ENCODE peak calls at places on chromosomes 2 and 18, in seven cellular contexts. I is upper lobe of right lung, Y is HCT116, H is HFFc6, G is fibroblast of villous mesenchyme, N is cardiac muscle cell, D is foreskin fibroblast. K is an unnamed sample.
A peak's percentile ranks its signal among the peaks of the same experiment; 100 is the strongest.

GRCh38 chr2:23513245-23513880 is 128.4 kb downstream of the KLHL29 start:
- DNase-seq in I (no peak), Y (no peak), H (no peak), G (peak; percentile 49), N (no peak), D (no peak), K (no peak)

GRCh38 chr2:216710531-216711282 is 15.4 kb upstream of the IGFBP5 start:
- DNase-seq in I (no peak), Y (no peak), H (no peak), G (peak; percentile 33), N (no peak), D (no peak), K (no peak)

GRCh38 chr2:224890407-224890806 is 151.9 kb downstream of the DOCK10 start:
- DNase-seq in I (no peak), Y (no peak), H (no peak), G (no peak), N (no peak), D (no peak), K (no peak)

GRCh38 chr18:49275448-49275847 is 185.0 kb downstream of the DYM start:
- DNase-seq in I (no peak), Y (no peak), H (no peak), G (no peak), N (no peak), D (no peak), K (no peak)

GRCh38 chr2:3242747-3243369 is 134.8 kb downstream of the EIPR1 start:
- DNase-seq in I (no peak), Y (no peak), H (no peak), G (peak; percentile 49), N (peak; percentile 43), D (peak; percentile 20), K (no peak)

GRCh38 chr2:38830546-38831159 is 45.1 kb downstream of the DHX57 start:
- DNase-seq in I (no peak), Y (no peak), H (no peak), G (no peak), N (no peak), D (no peak), K (no peak)

GRCh38 chr2:135870571-135870970 is 5.7 kb downstream of the MCM6 start:
- DNase-seq in I (no peak), Y (no peak), H (no peak), G (no peak), N (no peak), D (no peak), K (no peak)

GRCh38 chr2:216131175-216131926 is 22.2 kb downstream of the XRCC5 start:
- DNase-seq in I (no peak), Y (no peak), H (no peak), G (peak; percentile 19), N (no peak), D (no peak), K (no peak)

GRCh38 chr2:72144746-72145657 is 2.7 kb downstream of the CYP26B1 start:
- DNase-seq in I (peak; percentile 71), Y (peak; percentile 58), H (no peak), G (no peak), N (peak; percentile 69), D (no peak), K (no peak)

GRCh38 chr2:5360081-5360480 is 332.1 kb upstream of the SOX11 start:
- DNase-seq in I (no peak), Y (no peak), H (no peak), G (no peak), N (no peak), D (no peak), K (no peak)

GRCh38 chr2:5367321-5367720 is 324.9 kb upstream of the SOX11 start:
- DNase-seq in I (no peak), Y (no peak), H (no peak), G (no peak), N (no peak), D (no peak), K (no peak)

GRCh38 chr2:5368263-5368662 is 323.9 kb upstream of the SOX11 start:
- DNase-seq in I (no peak), Y (no peak), H (no peak), G (no peak), N (no peak), D (no peak), K (no peak)

GRCh38 chr2:5364361-5364760 is 327.8 kb upstream of the SOX11 start:
- DNase-seq in I (no peak), Y (no peak), H (no peak), G (no peak), N (no peak), D (no peak), K (no peak)

GRCh38 chr2:5365871-5366461 is 326.2 kb upstream of the SOX11 start:
- DNase-seq in I (peak; percentile 86), Y (no peak), H (no peak), G (no peak), N (peak; percentile 1), D (no peak), K (peak; percentile 72)
- TF ChIP-seq CTCF in I (peak; percentile 82), Y (peak; percentile 40), H (peak; percentile 65), G (no peak), N (peak; percentile 7), D (no peak), K (peak; percentile 89)

GRCh38 chr18:47931707-47932103 is 1.2 kb upstream of the SMAD2 start:
- DNase-seq in I (peak; percentile 65), Y (no peak), H (no peak), G (peak; percentile 23), N (peak; percentile 41), D (peak; percentile 26), K (no peak)
- TF ChIP-seq CTCF in I (no peak), Y (no peak), H (no peak), G (no peak), N (peak; percentile 15), D (peak; percentile 2), K (peak; percentile 31)

DNA sequence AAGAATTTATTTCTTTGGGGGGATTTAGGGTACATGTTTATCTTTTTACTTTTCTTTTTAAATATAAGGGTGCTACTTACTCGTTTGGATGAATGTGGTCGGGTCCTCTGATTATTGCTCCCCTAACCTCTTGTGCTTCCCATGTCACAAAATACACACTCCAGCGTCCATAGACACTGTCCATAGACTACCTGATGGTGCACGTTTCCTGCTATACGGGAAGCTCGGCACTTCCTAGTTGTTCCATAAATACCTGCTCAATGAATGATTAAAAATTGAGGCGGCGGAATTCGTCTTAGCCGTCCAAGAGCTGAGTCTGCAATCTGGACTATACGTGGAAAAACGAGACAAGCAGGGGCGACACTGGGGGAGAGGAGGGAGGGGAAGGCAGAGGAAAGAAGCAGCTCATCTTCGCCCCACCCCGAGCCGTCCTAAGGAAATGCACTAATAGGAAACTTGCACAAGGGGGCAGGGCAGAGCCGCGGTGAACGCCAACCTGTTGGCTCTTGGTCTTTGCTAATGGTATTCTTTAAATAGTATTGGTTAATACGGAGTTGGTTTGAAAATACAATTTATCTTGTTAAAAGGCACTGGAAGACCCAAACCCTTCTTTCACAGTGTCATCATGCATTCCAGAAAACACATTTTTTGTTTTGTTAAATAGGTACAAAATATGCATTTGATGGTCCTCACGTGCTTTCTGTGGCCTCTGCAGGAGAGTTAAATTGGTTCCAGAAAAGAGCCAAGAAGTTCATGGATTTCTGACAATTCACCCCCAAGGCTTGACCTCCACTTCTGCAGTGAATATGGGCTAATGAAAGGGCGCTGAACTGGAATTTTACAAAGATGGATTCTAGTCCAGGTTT is 73.0 kb upstream of the KCTD1 start:
- DNase-seq in I (peak; percentile 76), Y (peak; percentile 23), H (no peak), G (peak; percentile 17), N (peak; percentile 56), D (peak; percentile 1), K (peak; percentile 21)
- TF ChIP-seq CTCF in I (peak; percentile 61), Y (peak; percentile 75), H (peak; percentile 64), G (peak; percentile 61), N (peak; percentile 74), D (peak; percentile 36), K (peak; percentile 70)

GRCh38 chr2:2234398-2234797 is 96.7 kb downstream of the MYT1L start:
- DNase-seq in I (no peak), Y (no peak), H (no peak), G (no peak), N (no peak), D (no peak), K (no peak)
- TF ChIP-seq CTCF in I (no peak), Y (no peak), H (no peak), G (no peak), N (no peak), D (no peak), K (no peak)

GRCh38 chr2:102310964-102311640 is at the start of gene IL1RL1:
- DNase-seq in I (no peak), Y (no peak), H (no peak), G (no peak), N (no peak), D (no peak), K (no peak)
- TF ChIP-seq CTCF in I (no peak), Y (no peak), H (no peak), G (no peak), N (no peak), D (no peak), K (no peak)

DNA sequence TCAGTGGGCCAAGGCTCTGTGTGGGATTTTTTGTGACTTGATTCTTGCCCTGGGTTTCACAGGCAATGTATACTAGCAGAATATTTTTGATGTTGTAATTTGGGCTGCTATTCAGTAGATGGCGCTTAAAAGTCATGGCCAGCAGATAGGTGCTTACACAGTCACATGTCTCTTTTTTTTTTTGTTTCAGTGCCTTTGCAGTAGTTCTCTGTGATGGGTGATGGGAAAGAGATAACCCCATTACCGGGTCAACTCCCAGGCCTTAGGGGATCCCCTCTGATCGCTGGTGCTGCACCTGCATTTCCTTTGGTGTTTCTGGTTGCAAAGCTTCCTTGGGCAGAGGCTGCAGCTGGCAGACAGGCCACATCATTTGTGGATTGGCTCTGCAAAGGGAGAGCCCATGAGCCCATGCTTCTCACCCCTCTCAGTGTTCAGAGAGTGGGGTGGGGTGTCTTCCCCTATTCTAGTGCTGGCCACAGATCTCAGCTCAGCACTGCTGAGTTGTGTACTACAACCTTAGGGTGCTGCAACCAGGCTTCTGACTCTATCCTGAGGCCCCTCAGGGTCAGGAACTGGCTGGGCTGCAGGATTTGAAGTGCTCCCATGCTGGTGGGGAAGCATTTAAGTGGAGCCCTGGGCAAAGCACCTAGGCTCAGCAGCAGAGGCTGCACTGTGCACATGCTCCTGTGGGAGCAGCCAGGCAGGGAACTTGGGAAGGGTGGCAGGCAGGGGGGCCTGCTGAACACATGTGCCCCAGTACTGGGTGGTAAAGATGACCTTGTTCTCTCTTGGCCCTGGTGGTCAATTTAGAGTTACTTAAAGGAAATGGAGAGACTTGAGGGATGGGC is 219.8 kb upstream of the SPHKAP start:
- DNase-seq in I (no peak), Y (no peak), H (peak; percentile 13), G (peak; percentile 9), N (no peak), D (peak; percentile 1), K (no peak)
- TF ChIP-seq CTCF in I (no peak), Y (peak; percentile 32), H (peak; percentile 59), G (peak; percentile 22), N (no peak), D (no peak), K (no peak)

GRCh38 chr2:174005801-174006419 is 40.7 kb upstream of the SP3 start:
- DNase-seq in I (no peak), Y (no peak), H (no peak), G (no peak), N (no peak), D (no peak), K (no peak)

GRCh38 chr2:174004900-174005605 is 39.9 kb upstream of the SP3 start:
- DNase-seq in I (no peak), Y (no peak), H (peak; percentile 73), G (peak; percentile 84), N (peak; percentile 84), D (peak; percentile 59), K (no peak)

GRCh38 chr2:174002679-174003078 is 37.5 kb upstream of the SP3 start:
- DNase-seq in I (no peak), Y (no peak), H (no peak), G (no peak), N (no peak), D (no peak), K (no peak)

GRCh38 chr2:174004311-174004695 is 39.1 kb upstream of the SP3 start:
- DNase-seq in I (no peak), Y (no peak), H (no peak), G (no peak), N (no peak), D (no peak), K (no peak)

GRCh38 chr2:174003635-174004310 is 38.6 kb upstream of the SP3 start:
- DNase-seq in I (no peak), Y (no peak), H (no peak), G (no peak), N (no peak), D (no peak), K (no peak)
- TF ChIP-seq CTCF in I (no peak), Y (no peak), H (no peak), G (no peak), N (no peak), D (peak; percentile 8), K (no peak)